ENCODE peak calls at places on chromosomes 12 and 14, in nine cellular contexts. R, G, U, W, Z, F, Y, H and V are unnamed samples.

GRCh38 chr14:91257328-91258020 is 13.0 kb upstream of the GPR68 start:
- DNase-seq in R (no peak), G (no peak), U (no peak), W (no peak), Z (no peak), F (no peak), Y (no peak), H (no peak), V (no peak)

GRCh38 chr14:105198588-105198987 is 17.5 kb upstream of the NUDT14 start:
- DNase-seq in R (no peak), G (no peak), U (no peak), W (no peak), Z (no peak), F (no peak), Y (no peak), H (no peak), V (no peak)

GRCh38 chr14:75059642-75060041 is 4.2 kb downstream of the ACYP1 start:
- DNase-seq in R (no peak), G (no peak), U (no peak), W (no peak), Z (no peak), F (no peak), Y (no peak), H (no peak), V (no peak)

GRCh38 chr12:29030006-29030405 is 119.1 kb upstream of the FAR2 start:
- DNase-seq in R (no peak), G (no peak), U (no peak), W (no peak), Z (no peak), F (no peak), Y (no peak), H (no peak), V (no peak)

GRCh38 chr12:2284321-2284813 is 231.6 kb downstream of the CACNA1C start:
- DNase-seq in R (peak; percentile 21), G (peak; percentile 74), U (no peak), W (no peak), Z (peak; percentile 52), F (no peak), Y (no peak), H (no peak), V (no peak)

GRCh38 chr12:24661657-24662096 is 287.2 kb downstream of the BCAT1 start:
- DNase-seq in R (no peak), G (no peak), U (no peak), W (no peak), Z (no peak), F (peak; percentile 67), Y (no peak), H (no peak), V (no peak)

GRCh38 chr12:8941691-8942478 is 7.6 kb downstream of the M6PR start:
- DNase-seq in R (no peak), G (no peak), U (no peak), W (no peak), Z (no peak), F (no peak), Y (no peak), H (no peak), V (no peak)

GRCh38 chr14:96793547-96793946 is 3.6 kb upstream of the VRK1 start:
- DNase-seq in R (no peak), G (no peak), U (no peak), W (no peak), Z (no peak), F (no peak), Y (no peak), H (no peak), V (no peak)

GRCh38 chr12:7101047-7101693 is 7.8 kb downstream of the C1RL start:
- DNase-seq in R (no peak), G (no peak), U (no peak), W (no peak), Z (no peak), F (peak; percentile 49), Y (no peak), H (no peak), V (no peak)

GRCh38 chr14:85535916-85536834 is 6.2 kb downstream of the FLRT2 start:
- DNase-seq in R (peak; percentile 67), G (peak; percentile 41), U (no peak), W (no peak), Z (peak; percentile 59), F (no peak), Y (peak; percentile 11), H (no peak), V (no peak)

GRCh38 chr14:22386924-22387775 is 201.9 kb downstream of the DAD1 start:
- DNase-seq in R (peak; percentile 78), G (peak; percentile 42), U (no peak), W (no peak), Z (peak; percentile 87), F (peak; percentile 85), Y (peak; percentile 41), H (no peak), V (peak; percentile 55)

GRCh38 chr12:109144224-109144623 is 27.8 kb downstream of the ACACB start:
- DNase-seq in R (no peak), G (no peak), U (no peak), W (no peak), Z (no peak), F (peak; percentile 18), Y (no peak), H (no peak), V (no peak)

GRCh38 chr14:70416717-70417349 is at the start of gene SYNJ2BP:
- DNase-seq in R (peak; percentile 34), G (peak; percentile 32), U (peak; percentile 5), W (peak; percentile 68), Z (peak; percentile 92), F (peak; percentile 80), Y (peak; percentile 76), H (peak; percentile 32), V (peak; percentile 11)